ENCODE peak calls at places on chromosomes 7 and 10, in ten cellular contexts. R is colonic mucosa, D is right lobe of liver, X is cardiac muscle cell, N is AG10803, C is endodermal cell, P is A673, W is WTC11, Z is A549, S is adrenal gland. V is an unnamed sample.

GRCh38 chr10:58358314-58358933 is 23.6 kb downstream of the UBE2D1 start:
- DNase-seq in R (no peak), D (no peak), X (no peak), N (no peak), C (no peak), P (no peak), W (no peak), Z (no peak), S (no peak), V (no peak)

GRCh38 chr7:6589829-6590644 is at the start of gene INTS15:
- DNase-seq in R (peak; percentile 74), D (peak; percentile 80), X (peak; percentile 88), N (peak; percentile 79), C (peak; percentile 91), P (peak; percentile 88), W (peak; percentile 77), Z (peak; percentile 65), S (peak; percentile 82), V (peak; percentile 27)

GRCh38 chr7:114481995-114482394 is 67.4 kb downstream of the FOXP2 start:
- DNase-seq in R (no peak), D (no peak), X (peak; percentile 74), N (peak; percentile 17), C (no peak), P (peak; percentile 64), W (no peak), Z (no peak), S (no peak), V (no peak)

GRCh38 chr10:46255696-46256355 is 31.0 kb upstream of the ANTXRL start:
- DNase-seq in R (peak; percentile 76), D (peak; percentile 88), X (peak; percentile 31), N (peak; percentile 24), C (peak; percentile 92), P (peak; percentile 40), W (peak; percentile 83), Z (peak; percentile 87), S (peak; percentile 74), V (no peak)

GRCh38 chr7:142375710-142376313 is 118.0 kb upstream of the PRSS58 start:
- DNase-seq in R (no peak), D (no peak), X (peak; percentile 13), N (peak; percentile 35), C (peak; percentile 91), P (no peak), W (peak; percentile 81), Z (no peak), S (no peak), V (no peak)

GRCh38 chr10:129021597-129022304 is 445.3 kb upstream of the MGMT start:
- DNase-seq in R (no peak), D (no peak), X (peak; percentile 68), N (no peak), C (peak; percentile 78), P (no peak), W (peak; percentile 57), Z (no peak), S (no peak), V (no peak)

GRCh38 chr10:114876602-114877300 is 55.2 kb downstream of the FHIP2A start:
- DNase-seq in R (peak; percentile 70), D (peak; percentile 77), X (peak; percentile 73), N (peak; percentile 27), C (peak; percentile 94), P (peak; percentile 80), W (peak; percentile 86), Z (peak; percentile 87), S (peak; percentile 76), V (no peak)

GRCh38 chr7:123494193-123494796 is 40.1 kb downstream of the IQUB start:
- DNase-seq in R (peak; percentile 31), D (no peak), X (peak; percentile 63), N (peak; percentile 35), C (no peak), P (peak; percentile 53), W (no peak), Z (peak; percentile 20), S (peak; percentile 40), V (no peak)

GRCh38 chr10:62554632-62555199 is 180.5 kb downstream of the ZNF365 start:
- DNase-seq in R (peak; percentile 21), D (no peak), X (peak; percentile 71), N (peak; percentile 86), C (peak; percentile 65), P (peak; percentile 85), W (peak; percentile 14), Z (no peak), S (no peak), V (no peak)

GRCh38 chr7:105782391-105783063 is 93.9 kb downstream of the ATXN7L1 start:
- DNase-seq in R (no peak), D (peak; percentile 28), X (peak; percentile 77), N (peak; percentile 87), C (no peak), P (no peak), W (no peak), Z (no peak), S (no peak), V (no peak)

GRCh38 chr10:45470098-45471012 is 96.3 kb downstream of the ALOX5 start:
- DNase-seq in R (no peak), D (peak; percentile 78), X (peak; percentile 82), N (peak; percentile 4), C (peak; percentile 81), P (no peak), W (peak; percentile 33), Z (no peak), S (no peak), V (no peak)

GRCh38 chr10:17025444-17026295 is 103.9 kb downstream of the CUBN start:
- DNase-seq in R (no peak), D (no peak), X (peak; percentile 92), N (peak; percentile 99), C (peak; percentile 42), P (peak; percentile 66), W (no peak), Z (no peak), S (no peak), V (peak; percentile 52)

GRCh38 chr10:11907914-11908313 is 84.8 kb downstream of the PROSER2 start:
- DNase-seq in R (no peak), D (peak; percentile 36), X (no peak), N (no peak), C (no peak), P (no peak), W (no peak), Z (no peak), S (no peak), V (no peak)

GRCh38 chr10:11908991-11909390 is 85.8 kb downstream of the PROSER2 start:
- DNase-seq in R (no peak), D (peak; percentile 27), X (no peak), N (no peak), C (no peak), P (no peak), W (no peak), Z (no peak), S (no peak), V (no peak)

GRCh38 chr10:11909618-11910017 is 86.5 kb downstream of the PROSER2 start:
- DNase-seq in R (no peak), D (peak; percentile 33), X (no peak), N (no peak), C (no peak), P (no peak), W (no peak), Z (no peak), S (no peak), V (no peak)

GRCh38 chr10:11908536-11908935 is 85.4 kb downstream of the PROSER2 start:
- DNase-seq in R (no peak), D (peak; percentile 31), X (no peak), N (no peak), C (no peak), P (no peak), W (no peak), Z (no peak), S (no peak), V (no peak)

DNA sequence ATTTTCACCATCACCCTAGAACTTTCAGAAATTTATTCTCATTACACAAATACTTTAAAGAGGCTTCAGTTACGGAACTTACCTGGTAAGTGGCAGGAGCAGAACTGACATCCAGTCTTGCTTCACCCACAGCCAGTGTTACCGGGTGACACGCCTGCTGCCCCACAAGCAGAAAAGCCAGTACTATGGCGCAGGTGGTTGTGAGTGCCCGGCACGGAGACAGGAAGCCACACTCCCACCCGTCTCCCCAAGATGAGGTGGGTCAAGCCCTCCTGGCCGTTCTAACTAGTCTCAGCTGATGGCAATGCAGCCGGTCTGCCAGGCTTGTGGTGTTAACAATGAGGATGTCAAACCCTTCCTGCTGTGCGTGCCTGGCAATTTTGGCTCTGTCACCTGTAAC is 86.9 kb downstream of the PROSER2 start:
- DNase-seq in R (no peak), D (peak; percentile 34), X (no peak), N (no peak), C (no peak), P (no peak), W (no peak), Z (no peak), S (no peak), V (no peak)
- TF ChIP-seq CTCF in R (no peak), D (no peak), X (no peak), N (no peak), C (no peak), P (no peak), W (no peak), Z (no peak), S (no peak), V (no peak)

GRCh38 chr7:156650042-156650441 is 9.5 kb downstream of the RNF32 start:
- DNase-seq in R (peak; percentile 45), D (peak; percentile 77), X (no peak), N (no peak), C (peak; percentile 80), P (peak; percentile 16), W (peak; percentile 68), Z (no peak), S (no peak), V (no peak)
- TF ChIP-seq CTCF in R (peak; percentile 29), D (peak; percentile 76), X (no peak), N (peak; percentile 40), C (peak; percentile 66), P (peak; percentile 29), W (no peak), Z (no peak), S (no peak), V (no peak)

GRCh38 chr10:27724287-27724686 is 21.3 kb downstream of the MKX start:
- DNase-seq in R (no peak), D (no peak), X (no peak), N (peak; percentile 60), C (peak; percentile 65), P (peak; percentile 21), W (no peak), Z (no peak), S (no peak), V (no peak)
- TF ChIP-seq CTCF in R (no peak), D (peak; percentile 11), X (peak; percentile 17), N (peak; percentile 50), C (peak; percentile 75), P (peak; percentile 45), W (no peak), Z (peak; percentile 5), S (no peak), V (no peak)

GRCh38 chr10:47269294-47269693 is 30.7 kb upstream of the GDF10 start:
- DNase-seq in R (no peak), D (no peak), X (peak; percentile 13), N (no peak), C (peak; percentile 41), P (no peak), W (no peak), Z (no peak), S (no peak), V (no peak)
- TF ChIP-seq CTCF in R (no peak), D (peak; percentile 16), X (peak; percentile 36), N (no peak), C (peak; percentile 74), P (peak; percentile 23), W (no peak), Z (no peak), S (no peak), V (no peak)

DNA sequence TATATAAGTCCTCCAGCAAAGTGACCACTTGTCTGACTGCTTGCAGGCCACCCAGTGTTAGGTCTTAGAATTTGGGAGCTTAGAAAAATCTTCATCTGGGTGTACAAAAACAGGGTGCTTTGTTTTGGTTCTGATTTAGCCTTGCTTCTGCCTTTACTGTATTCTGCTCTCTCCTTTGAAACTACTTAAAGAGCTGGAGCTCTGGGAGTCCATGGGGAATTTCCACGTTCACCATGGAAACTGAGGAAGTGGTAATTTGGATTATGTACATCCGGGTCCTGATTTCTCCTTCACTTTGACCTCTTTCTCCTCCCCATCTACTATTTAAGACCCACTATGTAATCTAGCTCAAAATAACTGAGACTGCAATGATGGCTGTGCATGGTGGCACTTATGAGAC is 103.0 kb downstream of the JAZF1 start:
- DNase-seq in R (no peak), D (no peak), X (no peak), N (no peak), C (no peak), P (no peak), W (no peak), Z (no peak), S (no peak), V (no peak)
- TF ChIP-seq CTCF in R (no peak), D (no peak), X (no peak), N (peak; percentile 7), C (no peak), P (no peak), W (no peak), Z (no peak), S (no peak), V (no peak)